ENCODE peak calls at places on chromosomes 11 and 22, in seven cellular contexts. One of them, this sample, is unnamed.

GRCh38 chr11:116692318-116693106 is 80.3 kb downstream of the BUD13 start:
- DNase-seq in stomach: no peak
- DNase-seq in WTC11: no peak
- DNase-seq in B cell: no peak
- DNase-seq in GM06990: no peak
- DNase-seq in A549: no peak
- DNase-seq in CD4-positive, alpha-beta T cell: no peak
- DNase-seq in this sample: no peak

GRCh38 chr11:107576497-107577086 is 11.1 kb upstream of the ALKBH8 start:
- DNase-seq in A549: peak
- DNase-seq in CD4-positive, alpha-beta T cell: peak
- DNase-seq in stomach: peak
- DNase-seq in WTC11: peak
- DNase-seq in B cell: peak
- DNase-seq in GM06990: no peak
- DNase-seq in this sample: no peak

GRCh38 chr22:35376728-35377472 is 4.0 kb upstream of the HMOX1 start:
- DNase-seq in stomach: peak
- DNase-seq in CD4-positive, alpha-beta T cell: no peak
- DNase-seq in GM06990: peak
- DNase-seq in B cell: peak
- DNase-seq in WTC11: peak
- DNase-seq in A549: peak
- DNase-seq in this sample: peak

GRCh38 chr11:73632996-73633395 is 13.4 kb upstream of the PLEKHB1 start:
- DNase-seq in CD4-positive, alpha-beta T cell: no peak
- DNase-seq in GM06990: no peak
- DNase-seq in stomach: no peak
- DNase-seq in A549: no peak
- DNase-seq in WTC11: no peak
- DNase-seq in B cell: no peak
- DNase-seq in this sample: no peak

GRCh38 chr11:48049036-48049435 is 68.7 kb downstream of the PTPRJ start:
- DNase-seq in stomach: no peak
- DNase-seq in GM06990: no peak
- DNase-seq in B cell: no peak
- DNase-seq in WTC11: no peak
- DNase-seq in A549: no peak
- DNase-seq in CD4-positive, alpha-beta T cell: no peak
- DNase-seq in this sample: no peak

GRCh38 chr11:14149683-14150082 is 187.2 kb downstream of the SPON1 start:
- DNase-seq in B cell: no peak
- DNase-seq in GM06990: no peak
- DNase-seq in stomach: no peak
- DNase-seq in CD4-positive, alpha-beta T cell: no peak
- DNase-seq in WTC11: no peak
- DNase-seq in A549: no peak
- DNase-seq in this sample: no peak

GRCh38 chr11:129732926-129733325 is 82.7 kb upstream of the TMEM45B start:
- DNase-seq in A549: no peak
- DNase-seq in B cell: no peak
- DNase-seq in CD4-positive, alpha-beta T cell: no peak
- DNase-seq in WTC11: no peak
- DNase-seq in GM06990: no peak
- DNase-seq in stomach: no peak
- DNase-seq in this sample: no peak

GRCh38 chr11:117300301-117300700 is 9.2 kb downstream of the BACE1-AS start:
- DNase-seq in B cell: no peak
- DNase-seq in stomach: no peak
- DNase-seq in GM06990: peak
- DNase-seq in WTC11: peak
- DNase-seq in CD4-positive, alpha-beta T cell: no peak
- DNase-seq in A549: no peak
- DNase-seq in this sample: peak

GRCh38 chr22:43945632-43946390 is 9.4 kb upstream of the SAMM50 start:
- DNase-seq in A549: peak
- DNase-seq in B cell: peak
- DNase-seq in GM06990: peak
- DNase-seq in CD4-positive, alpha-beta T cell: peak
- DNase-seq in stomach: peak
- DNase-seq in WTC11: peak
- DNase-seq in this sample: no peak

GRCh38 chr11:117220999-117221774 is 10.7 kb downstream of the PCSK7 start:
- DNase-seq in GM06990: no peak
- DNase-seq in A549: no peak
- DNase-seq in CD4-positive, alpha-beta T cell: no peak
- DNase-seq in stomach: no peak
- DNase-seq in WTC11: no peak
- DNase-seq in B cell: no peak
- DNase-seq in this sample: no peak

GRCh38 chr11:133819114-133819513 is 26.2 kb downstream of the SPATA19 start:
- DNase-seq in GM06990: no peak
- DNase-seq in B cell: no peak
- DNase-seq in WTC11: no peak
- DNase-seq in CD4-positive, alpha-beta T cell: no peak
- DNase-seq in A549: no peak
- DNase-seq in stomach: no peak
- DNase-seq in this sample: no peak

GRCh38 chr11:33264926-33265325 is 7.7 kb downstream of the HIPK3 start:
- DNase-seq in B cell: no peak
- DNase-seq in WTC11: no peak
- DNase-seq in CD4-positive, alpha-beta T cell: no peak
- DNase-seq in A549: no peak
- DNase-seq in stomach: no peak
- DNase-seq in GM06990: no peak
- DNase-seq in this sample: no peak

GRCh38 chr11:82756765-82757650 is 23.3 kb upstream of the FAM181B start:
- DNase-seq in stomach: no peak
- DNase-seq in GM06990: no peak
- DNase-seq in A549: no peak
- DNase-seq in WTC11: no peak
- DNase-seq in B cell: no peak
- DNase-seq in CD4-positive, alpha-beta T cell: no peak
- DNase-seq in this sample: no peak

GRCh38 chr11:8732276-8732675 is 49.7 kb downstream of the RPL27A start:
- DNase-seq in stomach: no peak
- DNase-seq in GM06990: no peak
- DNase-seq in A549: no peak
- DNase-seq in WTC11: no peak
- DNase-seq in CD4-positive, alpha-beta T cell: no peak
- DNase-seq in B cell: peak
- DNase-seq in this sample: no peak

GRCh38 chr22:27045103-27045940 is 387.9 kb downstream of the MIAT start:
- DNase-seq in B cell: no peak
- DNase-seq in WTC11: no peak
- DNase-seq in stomach: no peak
- DNase-seq in CD4-positive, alpha-beta T cell: no peak
- DNase-seq in GM06990: no peak
- DNase-seq in A549: peak
- DNase-seq in this sample: no peak

GRCh38 chr22:45302047-45302446 is 7.7 kb upstream of the FAM118A start:
- DNase-seq in stomach: no peak
- DNase-seq in WTC11: no peak
- DNase-seq in GM06990: no peak
- DNase-seq in CD4-positive, alpha-beta T cell: no peak
- DNase-seq in B cell: no peak
- DNase-seq in A549: peak
- DNase-seq in this sample: no peak

GRCh38 chr11:67271548-67272284 is 5.4 kb downstream of the GRK2 start:
- DNase-seq in stomach: no peak
- DNase-seq in A549: no peak
- DNase-seq in GM06990: no peak
- DNase-seq in WTC11: peak
- DNase-seq in B cell: peak
- DNase-seq in CD4-positive, alpha-beta T cell: no peak
- DNase-seq in this sample: no peak

GRCh38 chr11:46391578-46392420 is at the start of gene CHRM4:
- DNase-seq in stomach: no peak
- DNase-seq in GM06990: no peak
- DNase-seq in WTC11: peak
- DNase-seq in CD4-positive, alpha-beta T cell: no peak
- DNase-seq in B cell: no peak
- DNase-seq in A549: peak
- DNase-seq in this sample: no peak

GRCh38 chr11:105368711-105369110 is 229.1 kb upstream of the CARD18 start:
- DNase-seq in A549: no peak
- DNase-seq in WTC11: no peak
- DNase-seq in stomach: no peak
- DNase-seq in CD4-positive, alpha-beta T cell: no peak
- DNase-seq in B cell: no peak
- DNase-seq in GM06990: no peak
- DNase-seq in this sample: no peak

GRCh38 chr11:119739021-119739703 is 10.2 kb upstream of the NECTIN1 start:
- DNase-seq in stomach: no peak
- DNase-seq in GM06990: no peak
- DNase-seq in WTC11: no peak
- DNase-seq in A549: no peak
- DNase-seq in B cell: no peak
- DNase-seq in CD4-positive, alpha-beta T cell: no peak
- DNase-seq in this sample: no peak

DNA sequence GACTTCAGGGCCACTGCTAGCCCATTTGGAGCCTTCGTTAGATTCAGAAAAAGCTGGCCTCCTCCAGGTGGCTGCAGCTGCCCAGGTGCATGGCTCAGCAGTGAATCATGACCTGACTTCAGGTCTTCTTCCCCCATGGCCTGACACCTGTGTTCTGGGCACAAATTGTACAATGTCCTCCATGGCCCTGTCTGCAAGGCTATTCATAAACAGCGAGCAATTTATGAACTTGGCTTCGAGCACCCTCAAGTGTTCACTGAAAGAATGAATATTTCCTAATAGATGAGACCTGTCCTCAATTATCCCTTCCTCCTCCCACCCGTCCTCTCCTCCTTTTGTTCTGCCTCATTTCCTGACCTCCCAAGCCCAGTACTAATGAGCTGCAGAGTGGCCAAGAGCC is 12.2 kb upstream of the VPS37C start:
- DNase-seq in CD4-positive, alpha-beta T cell: no peak
- DNase-seq in WTC11: no peak
- DNase-seq in GM06990: no peak
- DNase-seq in A549: no peak
- DNase-seq in B cell: no peak
- DNase-seq in stomach: peak
- DNase-seq in this sample: no peak
- TF ChIP-seq CTCF in CD4-positive, alpha-beta T cell: no peak
- TF ChIP-seq CTCF in WTC11: no peak
- TF ChIP-seq CTCF in GM06990: peak
- TF ChIP-seq CTCF in A549: peak
- TF ChIP-seq CTCF in B cell: no peak
- TF ChIP-seq CTCF in stomach: peak
- TF ChIP-seq CTCF in this sample: no peak

GRCh38 chr22:18078329-18079041 is 695 bp downstream of the PEX26 start:
- DNase-seq in B cell: no peak
- DNase-seq in A549: peak
- DNase-seq in stomach: peak
- DNase-seq in CD4-positive, alpha-beta T cell: no peak
- DNase-seq in WTC11: peak
- DNase-seq in GM06990: peak
- DNase-seq in this sample: no peak
- TF ChIP-seq CTCF in B cell: no peak
- TF ChIP-seq CTCF in A549: no peak
- TF ChIP-seq CTCF in stomach: no peak
- TF ChIP-seq CTCF in CD4-positive, alpha-beta T cell: no peak
- TF ChIP-seq CTCF in WTC11: no peak
- TF ChIP-seq CTCF in GM06990: no peak
- TF ChIP-seq CTCF in this sample: peak

GRCh38 chr11:72208281-72208680 is 8.3 kb upstream of the FOLR2 start:
- DNase-seq in CD4-positive, alpha-beta T cell: no peak
- DNase-seq in WTC11: no peak
- DNase-seq in B cell: no peak
- DNase-seq in GM06990: no peak
- DNase-seq in stomach: peak
- DNase-seq in A549: no peak
- DNase-seq in this sample: peak
- TF ChIP-seq CTCF in CD4-positive, alpha-beta T cell: no peak
- TF ChIP-seq CTCF in WTC11: no peak
- TF ChIP-seq CTCF in B cell: no peak
- TF ChIP-seq CTCF in GM06990: no peak
- TF ChIP-seq CTCF in stomach: no peak
- TF ChIP-seq CTCF in A549: no peak
- TF ChIP-seq CTCF in this sample: no peak

DNA sequence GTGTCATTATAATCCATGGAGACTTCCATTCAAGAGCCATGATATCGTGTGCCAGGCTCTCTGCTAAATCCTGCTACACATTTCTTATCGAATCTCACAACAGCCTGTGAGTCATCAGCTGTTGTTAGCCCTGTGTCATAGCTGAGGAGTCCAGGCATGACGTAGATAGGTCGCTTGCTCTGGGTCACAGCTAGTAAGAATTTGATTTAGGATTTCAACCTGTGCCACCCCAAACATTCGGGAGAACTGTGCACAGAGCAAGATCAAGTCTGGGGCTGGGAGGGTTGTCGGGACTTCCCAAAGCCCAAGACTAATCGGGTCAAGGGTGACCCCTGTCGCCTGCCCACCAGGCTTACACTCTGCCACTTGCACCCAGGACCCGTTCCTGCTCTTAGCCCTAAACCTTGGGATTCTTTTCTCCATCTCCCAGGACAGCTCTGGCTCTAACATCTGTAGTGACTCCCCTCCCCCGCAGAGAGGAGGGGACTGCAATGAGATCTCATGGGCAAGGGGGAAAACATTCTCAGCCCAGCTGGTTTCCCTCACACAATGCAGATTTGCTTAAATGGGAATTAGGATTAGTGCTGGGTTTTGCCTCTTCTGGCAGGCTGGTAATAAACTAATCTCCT is 34.3 kb downstream of the TSPAN18 start:
- DNase-seq in GM06990: no peak
- DNase-seq in stomach: peak
- DNase-seq in A549: peak
- DNase-seq in WTC11: peak
- DNase-seq in CD4-positive, alpha-beta T cell: no peak
- DNase-seq in B cell: no peak
- DNase-seq in this sample: no peak
- TF ChIP-seq CTCF in GM06990: no peak
- TF ChIP-seq CTCF in stomach: no peak
- TF ChIP-seq CTCF in A549: no peak
- TF ChIP-seq CTCF in WTC11: peak
- TF ChIP-seq CTCF in CD4-positive, alpha-beta T cell: no peak
- TF ChIP-seq CTCF in B cell: no peak
- TF ChIP-seq CTCF in this sample: no peak

GRCh38 chr11:2122222-2122906 is 16.8 kb downstream of the IGF2 start:
- DNase-seq in WTC11: no peak
- DNase-seq in stomach: no peak
- DNase-seq in B cell: no peak
- DNase-seq in GM06990: no peak
- DNase-seq in A549: no peak
- DNase-seq in CD4-positive, alpha-beta T cell: no peak
- DNase-seq in this sample: no peak

GRCh38 chr11:2118674-2119073 is 20.5 kb downstream of the IGF2 start:
- DNase-seq in B cell: no peak
- DNase-seq in A549: no peak
- DNase-seq in GM06990: no peak
- DNase-seq in WTC11: no peak
- DNase-seq in CD4-positive, alpha-beta T cell: no peak
- DNase-seq in stomach: no peak
- DNase-seq in this sample: no peak

GRCh38 chr11:2121227-2122130 is 17.7 kb downstream of the IGF2 start:
- DNase-seq in B cell: no peak
- DNase-seq in A549: no peak
- DNase-seq in WTC11: no peak
- DNase-seq in CD4-positive, alpha-beta T cell: no peak
- DNase-seq in stomach: no peak
- DNase-seq in GM06990: no peak
- DNase-seq in this sample: no peak

GRCh38 chr11:2122907-2123627 is 16.1 kb downstream of the IGF2 start:
- DNase-seq in B cell: no peak
- DNase-seq in WTC11: no peak
- DNase-seq in stomach: no peak
- DNase-seq in CD4-positive, alpha-beta T cell: no peak
- DNase-seq in A549: no peak
- DNase-seq in GM06990: no peak
- DNase-seq in this sample: no peak

GRCh38 chr11:2120359-2121100 is 18.7 kb downstream of the IGF2 start:
- DNase-seq in A549: no peak
- DNase-seq in WTC11: no peak
- DNase-seq in B cell: no peak
- DNase-seq in stomach: no peak
- DNase-seq in GM06990: no peak
- DNase-seq in CD4-positive, alpha-beta T cell: no peak
- DNase-seq in this sample: no peak
- TF ChIP-seq CTCF in A549: no peak
- TF ChIP-seq CTCF in WTC11: no peak
- TF ChIP-seq CTCF in B cell: no peak
- TF ChIP-seq CTCF in stomach: no peak
- TF ChIP-seq CTCF in GM06990: no peak
- TF ChIP-seq CTCF in CD4-positive, alpha-beta T cell: no peak
- TF ChIP-seq CTCF in this sample: no peak

This sample was measured in mesothelial cell of epicardium.